ENCODE peak calls at places on chromosomes 7 and 10, in ten cellular contexts. I, S, U, T, M, Y, X, C, N and H are unnamed samples.

GRCh38 chr7:81641873-81642272 is 128.0 kb downstream of the HGF start:
- DNase-seq in I (no peak), S (no peak), U (no peak), T (no peak), M (no peak), Y (no peak), X (no peak), C (no peak), N (no peak), H (no peak)

GRCh38 chr7:157992511-157993160 is 595.0 kb downstream of the PTPRN2 start:
- DNase-seq in I (no peak), S (no peak), U (no peak), T (no peak), M (no peak), Y (no peak), X (no peak), C (no peak), N (no peak), H (no peak)

GRCh38 chr10:113806503-113806902 is 47.4 kb downstream of the DCLRE1A start:
- DNase-seq in I (no peak), S (no peak), U (no peak), T (no peak), M (no peak), Y (no peak), X (no peak), C (no peak), N (no peak), H (no peak)

GRCh38 chr7:122736183-122736582 is 33.5 kb upstream of the RNF148 start:
- DNase-seq in I (no peak), S (no peak), U (no peak), T (no peak), M (no peak), Y (no peak), X (peak; percentile 4), C (no peak), N (no peak), H (peak; percentile 40)

GRCh38 chr7:132854238-132854637 is 227.7 kb downstream of the CHCHD3 start:
- DNase-seq in I (no peak), S (no peak), U (no peak), T (no peak), M (no peak), Y (no peak), X (no peak), C (no peak), N (no peak), H (no peak)

GRCh38 chr7:142587578-142588191 is 161.6 kb upstream of the PRSS1 start:
- DNase-seq in I (peak; percentile 33), S (no peak), U (no peak), T (no peak), M (peak; percentile 85), Y (no peak), X (peak; percentile 87), C (peak; percentile 94), N (no peak), H (peak; percentile 61)

GRCh38 chr10:46282460-46283216 is 4.2 kb upstream of the ANTXRL start:
- DNase-seq in I (peak; percentile 68), S (peak; percentile 93), U (peak; percentile 91), T (peak; percentile 91), M (peak; percentile 31), Y (peak; percentile 73), X (peak; percentile 81), C (peak; percentile 61), N (no peak), H (peak; percentile 35)

GRCh38 chr10:43048301-43049051 is 28.4 kb upstream of the RET start:
- DNase-seq in I (no peak), S (peak; percentile 24), U (peak; percentile 53), T (peak; percentile 20), M (peak; percentile 13), Y (no peak), X (peak; percentile 1), C (no peak), N (no peak), H (no peak)

GRCh38 chr10:120478401-120478800 is 21.4 kb downstream of the PLPP4 start:
- DNase-seq in I (no peak), S (no peak), U (no peak), T (no peak), M (no peak), Y (no peak), X (no peak), C (no peak), N (no peak), H (no peak)

GRCh38 chr10:58951750-58952149 is 224.7 kb upstream of the PHYHIPL start:
- DNase-seq in I (no peak), S (no peak), U (no peak), T (no peak), M (no peak), Y (no peak), X (no peak), C (no peak), N (no peak), H (no peak)